ENCODE peak calls at places on chromosomes 4 and X, in six cellular contexts. One of them, this sample, is unnamed.
A peak's percentile ranks its signal among the peaks of the same experiment; 100 is the strongest.

GRCh38 chr4:172168888-172169287 is 355.7 kb downstream of the GALNTL6 start:
- DNase-seq in endothelial cell of umbilical vein: no peak
- DNase-seq in A549: no peak
- DNase-seq in GM12878: no peak
- DNase-seq in HepG2: no peak
- DNase-seq in K562: no peak
- DNase-seq in this sample: no peak

GRCh38 chr4:25421819-25422511 is 44.9 kb downstream of the ANAPC4 start:
- DNase-seq in endothelial cell of umbilical vein: no peak
- DNase-seq in A549: no peak
- DNase-seq in GM12878: no peak
- DNase-seq in HepG2: no peak
- DNase-seq in K562: no peak
- DNase-seq in this sample: peak; percentile 18

GRCh38 chr4:99645638-99646037 is 12.0 kb downstream of the C4orf54 start:
- DNase-seq in endothelial cell of umbilical vein: no peak
- DNase-seq in A549: no peak
- DNase-seq in GM12878: no peak
- DNase-seq in HepG2: no peak
- DNase-seq in K562: no peak
- DNase-seq in this sample: peak; percentile 7

GRCh38 chr4:128241425-128241913 is 46.1 kb downstream of the PGRMC2 start:
- DNase-seq in endothelial cell of umbilical vein: no peak
- DNase-seq in A549: peak; percentile 55
- DNase-seq in GM12878: no peak
- DNase-seq in HepG2: peak; percentile 57
- DNase-seq in K562: no peak
- DNase-seq in this sample: no peak

GRCh38 chr4:174058846-174059245 is 224.6 kb downstream of the FBXO8 start:
- DNase-seq in endothelial cell of umbilical vein: no peak
- DNase-seq in A549: no peak
- DNase-seq in GM12878: no peak
- DNase-seq in HepG2: no peak
- DNase-seq in K562: no peak
- DNase-seq in this sample: peak; percentile 7

GRCh38 chrX:1011632-1012283 is 200.7 kb downstream of the CRLF2 start:
- DNase-seq in endothelial cell of umbilical vein: no peak
- DNase-seq in A549: no peak
- DNase-seq in GM12878: no peak
- DNase-seq in HepG2: no peak
- DNase-seq in K562: no peak
- DNase-seq in this sample: peak; percentile 3

GRCh38 chrX:150080497-150080896 is 142.2 kb upstream of the EOLA2 start:
- DNase-seq in endothelial cell of umbilical vein: no peak
- DNase-seq in A549: no peak
- DNase-seq in GM12878: no peak
- DNase-seq in HepG2: no peak
- DNase-seq in K562: no peak
- DNase-seq in this sample: no peak

GRCh38 chrX:10769696-10770619 is 149.6 kb upstream of the MID1 start:
- DNase-seq in endothelial cell of umbilical vein: peak; percentile 27
- DNase-seq in A549: no peak
- DNase-seq in GM12878: no peak
- DNase-seq in HepG2: no peak
- DNase-seq in K562: no peak
- DNase-seq in this sample: no peak

GRCh38 chr4:3215256-3215655 is 33.7 kb upstream of the MSANTD1 start:
- DNase-seq in endothelial cell of umbilical vein: no peak
- DNase-seq in A549: no peak
- DNase-seq in GM12878: no peak
- DNase-seq in HepG2: no peak
- DNase-seq in K562: no peak
- DNase-seq in this sample: no peak
- TF ChIP-seq MAX in endothelial cell of umbilical vein: no peak
- TF ChIP-seq MAX in A549: no peak
- TF ChIP-seq MAX in GM12878: no peak
- TF ChIP-seq MAX in HepG2: no peak
- TF ChIP-seq MAX in K562: no peak
- TF ChIP-seq MAX in this sample: no peak

DNA sequence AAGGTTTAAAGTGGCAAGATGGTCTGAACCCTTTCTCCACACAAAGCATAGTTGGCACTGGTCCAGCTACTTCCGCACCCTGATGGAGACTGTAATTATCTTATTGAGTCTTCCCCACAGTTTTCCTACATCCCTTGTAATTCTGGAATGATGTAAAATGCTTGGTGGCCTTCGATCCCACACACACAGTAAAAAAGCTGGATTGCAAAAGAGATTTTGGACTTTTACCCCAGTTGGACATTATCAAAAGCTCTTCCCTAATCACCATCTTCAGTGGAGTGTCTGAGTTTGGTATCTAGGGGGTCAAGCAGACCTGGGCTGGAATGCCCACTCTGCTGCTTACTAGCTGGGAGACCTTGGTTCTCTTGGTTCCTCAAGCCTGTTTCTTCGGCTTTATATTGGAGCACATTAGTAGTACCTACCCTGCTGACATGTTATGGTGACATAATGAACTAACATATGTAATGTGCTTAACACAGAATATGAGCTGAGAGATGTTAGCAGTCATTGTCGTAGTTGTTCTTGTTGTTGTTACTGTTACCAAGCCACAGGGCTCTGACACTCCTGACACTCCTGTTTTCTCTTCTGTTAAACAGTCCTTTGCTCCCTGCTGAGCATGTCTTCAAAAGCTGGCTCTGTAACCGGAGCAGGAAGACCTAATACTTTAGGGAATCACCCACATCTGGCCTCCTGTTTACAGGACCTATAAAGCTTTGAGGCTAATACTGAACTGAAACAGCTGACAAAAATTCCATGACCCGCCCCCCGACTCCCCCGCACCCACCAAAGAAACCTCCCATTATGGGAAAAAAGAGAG is 4.8 kb downstream of the SRPX2 start:
- DNase-seq in endothelial cell of umbilical vein: peak; percentile 58
- DNase-seq in A549: peak; percentile 14
- DNase-seq in GM12878: no peak
- DNase-seq in HepG2: peak; percentile 60
- DNase-seq in K562: no peak
- DNase-seq in this sample: no peak
- TF ChIP-seq POLR2A in endothelial cell of umbilical vein: peak; percentile 27
- TF ChIP-seq POLR2A in A549: no peak
- TF ChIP-seq POLR2A in GM12878: no peak
- TF ChIP-seq POLR2A in HepG2: peak; percentile 57
- TF ChIP-seq POLR2A in K562: no peak
- TF ChIP-seq POLR2A in this sample: no peak

GRCh38 chrX:85630901-85631300 is 251.4 kb upstream of the POF1B start:
- DNase-seq in endothelial cell of umbilical vein: no peak
- DNase-seq in A549: no peak
- DNase-seq in GM12878: no peak
- DNase-seq in HepG2: no peak
- DNase-seq in K562: no peak
- DNase-seq in this sample: no peak
- TF ChIP-seq MYC in endothelial cell of umbilical vein: no peak
- TF ChIP-seq MYC in A549: no peak
- TF ChIP-seq MYC in GM12878: no peak
- TF ChIP-seq MYC in HepG2: no peak
- TF ChIP-seq MYC in K562: no peak
- TF ChIP-seq MYC in this sample: no peak

DNA sequence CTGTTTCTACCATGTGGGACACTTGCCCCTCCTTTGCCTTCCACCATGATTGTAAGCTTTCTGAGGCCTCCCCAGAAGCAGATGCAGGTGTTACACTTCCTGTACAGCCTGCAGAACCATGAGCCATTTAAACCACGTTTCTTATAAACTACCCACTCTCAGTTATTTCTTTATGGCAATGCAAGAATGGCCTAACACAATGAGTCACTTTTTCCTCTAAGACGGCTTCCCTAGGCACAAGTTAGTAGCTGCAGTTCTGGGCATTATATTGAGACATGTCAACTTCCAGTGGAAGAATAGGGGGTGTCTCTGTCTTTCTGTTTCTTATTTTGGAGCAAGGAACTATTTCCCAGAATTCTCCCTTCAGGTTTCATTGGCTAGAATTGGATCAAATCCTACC is 32.9 kb upstream of the DIPK2B start:
- DNase-seq in endothelial cell of umbilical vein: peak; percentile 1
- DNase-seq in A549: no peak
- DNase-seq in GM12878: no peak
- DNase-seq in HepG2: no peak
- DNase-seq in K562: no peak
- DNase-seq in this sample: peak; percentile 2
- TF ChIP-seq MAX in endothelial cell of umbilical vein: no peak
- TF ChIP-seq MAX in A549: no peak
- TF ChIP-seq MAX in GM12878: no peak
- TF ChIP-seq MAX in HepG2: no peak
- TF ChIP-seq MAX in K562: no peak
- TF ChIP-seq MAX in this sample: no peak